ENCODE peak calls at places on chromosomes 6 and 20, in seven cellular contexts. U is NCI-H460, Q is neural crest cell, K is iPS-NIHi11, L is GM10248, B is renal cortical epithelial cell, W is G401. G is an unnamed sample.

GRCh38 chr6:138544521-138544920 is 45.2 kb upstream of the NHSL1 start:
- DNase-seq in Q (no peak), L (no peak), K (no peak), B (no peak), W (no peak), U (no peak), G (no peak)

GRCh38 chr6:41191569-41191968 is 9.4 kb downstream of the TREML2 start:
- DNase-seq in U (no peak), K (peak), Q (peak), W (no peak), B (no peak), L (peak), G (peak)

GRCh38 chr6:30007132-30007764 is 53.8 kb upstream of the POLR1H start:
- DNase-seq in K (peak), W (no peak), Q (no peak), B (no peak), U (no peak), L (peak), G (peak)

GRCh38 chr20:36313936-36314335 is 7.8 kb downstream of the DLGAP4 start:
- DNase-seq in B (no peak), W (no peak), U (no peak), L (no peak), K (no peak), Q (no peak), G (peak)

GRCh38 chr20:36273414-36274247 is 32.5 kb upstream of the DLGAP4 start:
- DNase-seq in L (peak), U (peak), W (peak), B (peak), K (no peak), Q (no peak), G (no peak)

GRCh38 chr20:50865591-50865990 is 65.6 kb downstream of the ADNP start:
- DNase-seq in W (no peak), Q (no peak), B (no peak), L (no peak), U (no peak), K (no peak), G (no peak)

GRCh38 chr6:125251516-125252229 is 50.1 kb downstream of the HDDC2 start:
- DNase-seq in L (no peak), W (no peak), B (peak), K (peak), U (no peak), Q (no peak), G (no peak)

GRCh38 chr6:107763959-107764358 is 60.2 kb downstream of the SCML4 start:
- DNase-seq in L (no peak), U (no peak), B (peak), Q (no peak), W (no peak), K (no peak), G (no peak)

GRCh38 chr6:135181333-135182119 is 418 bp downstream of the MYB start:
- DNase-seq in W (no peak), K (peak), U (no peak), L (no peak), B (no peak), Q (peak), G (peak)

GRCh38 chr20:40564997-40565680 is 123.9 kb downstream of the MAFB start:
- DNase-seq in U (no peak), L (no peak), Q (no peak), B (peak), K (no peak), W (no peak), G (no peak)

GRCh38 chr20:54382419-54382818 is 93.0 kb upstream of the DOK5 start:
- DNase-seq in W (no peak), L (no peak), B (peak), U (no peak), Q (no peak), K (no peak), G (no peak)

GRCh38 chr6:166516256-166516655 is 70.2 kb downstream of the RAMACL start:
- DNase-seq in Q (no peak), B (no peak), U (no peak), W (no peak), L (no peak), K (no peak), G (no peak)

GRCh38 chr20:59661141-59661540 is 56.8 kb downstream of the PHACTR3 start:
- DNase-seq in W (no peak), U (no peak), Q (no peak), L (no peak), K (no peak), B (no peak), G (no peak)

GRCh38 chr6:29723666-29724588 is 693 bp downstream of the HLA-F start:
- DNase-seq in K (peak), U (no peak), L (peak), W (peak), B (no peak), Q (no peak), G (peak)

GRCh38 chr6:105713474-105714118 is 310.7 kb upstream of the PREP start:
- DNase-seq in K (no peak), L (no peak), W (no peak), U (no peak), Q (no peak), B (peak), G (no peak)

GRCh38 chr6:37518116-37518515 is 18.4 kb upstream of the CCDC167 start:
- DNase-seq in K (no peak), U (no peak), W (no peak), B (no peak), Q (no peak), L (no peak), G (no peak)

GRCh38 chr6:48883116-48883515 is 579.9 kb downstream of the MMUT start:
- DNase-seq in U (no peak), L (no peak), W (no peak), B (no peak), K (no peak), Q (no peak), G (no peak)

GRCh38 chr20:1669304-1669703 is 11.7 kb upstream of the SIRPG start:
- DNase-seq in W (no peak), L (no peak), B (peak), Q (no peak), K (no peak), U (no peak), G (no peak)

GRCh38 chr6:37650071-37650481 is 47.6 kb downstream of the MDGA1 start:
- DNase-seq in W (no peak), K (peak), Q (no peak), B (no peak), L (peak), U (no peak), G (peak)

G was measured in WTC11.